ENCODE peak calls at places on chromosomes 12 and 14, in four cellular contexts. T is amniotic stem cell, R is GM20000, U is amniotic epithelial cell. J is an unnamed sample.

GRCh38 chr14:100487304-100487703 is 99.9 kb downstream of the BEGAIN start:
- DNase-seq in T (no peak), R (no peak), U (no peak), J (no peak)

GRCh38 chr12:49824886-49825285 is 3.3 kb downstream of the NCKAP5L start:
- DNase-seq in T (no peak), R (no peak), U (peak), J (no peak)

GRCh38 chr12:40775681-40776080 is 83.4 kb downstream of the CNTN1 start:
- DNase-seq in T (no peak), R (no peak), U (no peak), J (no peak)

GRCh38 chr14:74409441-74409840 is 16.6 kb downstream of the SYNDIG1L start:
- DNase-seq in T (no peak), R (no peak), U (no peak), J (no peak)

GRCh38 chr12:116222358-116222757 is 55.1 kb downstream of the MED13L start:
- DNase-seq in T (peak), R (no peak), U (peak), J (peak)

GRCh38 chr12:103249614-103250013 is 246.2 kb downstream of the C12orf42 start:
- DNase-seq in T (no peak), R (no peak), U (no peak), J (no peak)

GRCh38 chr12:96365604-96366230 is 34.5 kb downstream of the CDK17 start:
- DNase-seq in T (no peak), R (no peak), U (peak), J (no peak)

GRCh38 chr14:101538865-101539264 is 22.4 kb upstream of the DIO3 start:
- DNase-seq in T (no peak), R (no peak), U (no peak), J (no peak)

GRCh38 chr12:74401035-74401434 is 136.6 kb upstream of the ATXN7L3B start:
- DNase-seq in T (no peak), R (no peak), U (no peak), J (no peak)

GRCh38 chr12:11886339-11886738 is 184.4 kb upstream of the BCL2L14 start:
- DNase-seq in T (no peak), R (no peak), U (no peak), J (no peak)

GRCh38 chr12:1920971-1921370 is 2.5 kb upstream of the CACNA2D4 start:
- DNase-seq in T (no peak), R (peak), U (no peak), J (no peak)

GRCh38 chr14:102588821-102589220 is 3.6 kb upstream of the RCOR1 start:
- DNase-seq in T (no peak), R (no peak), U (peak), J (no peak)

GRCh38 chr12:131103614-131104463 is 150.1 kb downstream of the ADGRD1 start:
- DNase-seq in T (no peak), R (no peak), U (no peak), J (no peak)

GRCh38 chr12:65881348-65881961 is 57.2 kb downstream of the HMGA2 start:
- DNase-seq in T (no peak), R (no peak), U (peak), J (no peak)